ENCODE peak calls at places on chromosomes 11 and 22, in eight cellular contexts. G, S, N, V, E, H, K and P are unnamed samples.

GRCh38 chr11:94837317-94837716 is 69.2 kb downstream of the AMOTL1 start:
- DNase-seq in V (no peak), N (no peak), S (no peak), G (no peak), H (no peak), K (no peak), E (no peak), P (no peak)

GRCh38 chr11:132318421-132319157 is 948.2 kb downstream of the NTM start:
- DNase-seq in S (peak), K (no peak), G (no peak), E (peak), N (no peak), V (no peak), H (no peak), P (peak)

GRCh38 chr11:124535552-124536232 is 7.8 kb downstream of the OR8B12 start:
- DNase-seq in K (no peak), V (no peak), E (no peak), G (no peak), S (no peak), N (no peak), H (peak), P (peak)

GRCh38 chr11:125289419-125290088 is 125.0 kb downstream of the PKNOX2 start:
- DNase-seq in S (no peak), H (no peak), E (no peak), N (no peak), G (no peak), V (no peak), K (no peak), P (no peak)

GRCh38 chr11:1448166-1448825 is 38.3 kb downstream of the MOB2 start:
- DNase-seq in K (no peak), E (no peak), N (no peak), G (no peak), S (no peak), H (no peak), V (no peak), P (no peak)

GRCh38 chr22:42612336-42612735 is 2.3 kb downstream of the POLDIP3 start:
- DNase-seq in E (no peak), K (no peak), G (no peak), V (no peak), N (no peak), H (no peak), S (no peak), P (no peak)

GRCh38 chr11:114571712-114572111 is 12.0 kb upstream of the NXPE1 start:
- DNase-seq in E (no peak), S (no peak), K (no peak), H (no peak), G (no peak), V (no peak), N (no peak), P (no peak)

GRCh38 chr11:45901646-45902045 is 5.4 kb downstream of the FREY1 start:
- DNase-seq in V (no peak), N (no peak), E (no peak), H (no peak), K (no peak), S (no peak), G (no peak), P (no peak)

GRCh38 chr22:21703684-21704316 is 31.8 kb downstream of the YPEL1 start:
- DNase-seq in G (no peak), N (no peak), V (no peak), K (no peak), E (no peak), S (no peak), H (no peak), P (no peak)

GRCh38 chr11:76771446-76772099 is 11.6 kb upstream of the TSKU start:
- DNase-seq in G (no peak), H (no peak), N (no peak), V (no peak), S (no peak), K (no peak), E (no peak), P (no peak)

GRCh38 chr11:45148276-45148675 is 1.8 kb downstream of the PRDM11 start:
- DNase-seq in N (peak), V (no peak), E (no peak), S (no peak), G (no peak), K (peak), H (no peak), P (no peak)

GRCh38 chr22:25076281-25076680 is 123.4 kb upstream of the CRYBB3 start:
- DNase-seq in H (no peak), N (no peak), E (no peak), V (no peak), G (no peak), K (no peak), S (no peak), P (no peak)